ENCODE peak calls at places on chromosomes 1 and 21, in four cellular contexts. M, W, D and Y are unnamed samples.

GRCh38 chr1:91036894-91037829 is 15.3 kb upstream of the ZNF644 start:
- DNase-seq in M (no peak), W (no peak), D (no peak), Y (no peak)

GRCh38 chr1:107056426-107057196 is at the start of gene PRMT6:
- DNase-seq in M (peak; percentile 71), W (no peak), D (peak; percentile 25), Y (peak; percentile 77)

GRCh38 chr1:150528997-150529396 is 13.4 kb downstream of the FALEC start:
- DNase-seq in M (no peak), W (no peak), D (no peak), Y (no peak)

GRCh38 chr1:177796561-177796960 is 173.3 kb downstream of the SEC16B start:
- DNase-seq in M (no peak), W (no peak), D (no peak), Y (no peak)

GRCh38 chr1:111192643-111193519 is 7.6 kb downstream of the DENND2D start:
- DNase-seq in M (no peak), W (no peak), D (no peak), Y (peak; percentile 42)

GRCh38 chr1:212970085-212970484 is 19.7 kb downstream of the VASH2 start:
- DNase-seq in M (no peak), W (no peak), D (no peak), Y (no peak)

GRCh38 chr1:149927056-149927534 is 508 bp downstream of the SF3B4 start:
- DNase-seq in M (no peak), W (no peak), D (no peak), Y (no peak)

GRCh38 chr1:34847094-34847493 is 12.5 kb downstream of the SMIM12 start:
- DNase-seq in M (no peak), W (no peak), D (no peak), Y (peak; percentile 30)

GRCh38 chr1:222124602-222125001 is 382.7 kb upstream of the DUSP10 start:
- DNase-seq in M (no peak), W (no peak), D (no peak), Y (no peak)

GRCh38 chr1:198187973-198188588 is 31.3 kb downstream of the NEK7 start:
- DNase-seq in M (no peak), W (no peak), D (no peak), Y (peak; percentile 32)

GRCh38 chr1:232704694-232705680 is 75.1 kb upstream of the SIPA1L2 start:
- DNase-seq in M (no peak), W (peak; percentile 38), D (no peak), Y (peak; percentile 75)

GRCh38 chr1:94237291-94238226 is at the start of gene ARHGAP29:
- DNase-seq in M (peak; percentile 79), W (peak; percentile 48), D (no peak), Y (peak; percentile 86)

GRCh38 chr1:15422871-15423270 is 13.2 kb downstream of the EFHD2 start:
- DNase-seq in M (no peak), W (no peak), D (no peak), Y (no peak)

GRCh38 chr1:154998818-154999650 is 3.6 kb upstream of the ZBTB7B start:
- DNase-seq in M (peak; percentile 69), W (peak; percentile 82), D (peak; percentile 58), Y (peak; percentile 61)

GRCh38 chr1:36247538-36247937 is 23.3 kb downstream of the THRAP3 start:
- DNase-seq in M (no peak), W (no peak), D (no peak), Y (no peak)

GRCh38 chr1:91744973-91745648 is 140.8 kb downstream of the TGFBR3 start:
- DNase-seq in M (no peak), W (no peak), D (no peak), Y (peak; percentile 87)

GRCh38 chr1:46530311-46530710 is 21.1 kb downstream of the KNCN start:
- DNase-seq in M (no peak), W (no peak), D (no peak), Y (no peak)

GRCh38 chr1:111955755-111956154 is 33.7 kb downstream of the KCND3 start:
- DNase-seq in M (no peak), W (no peak), D (no peak), Y (no peak)

GRCh38 chr1:19123837-19124236 is 86.2 kb downstream of the UBR4 start:
- DNase-seq in M (no peak), W (no peak), D (no peak), Y (no peak)

GRCh38 chr1:20446796-20447195 is 39.2 kb downstream of the CAMK2N1 start:
- DNase-seq in M (no peak), W (no peak), D (no peak), Y (no peak)

GRCh38 chr1:245160288-245160687 is 5.5 kb downstream of the KIF26B start:
- DNase-seq in M (no peak), W (no peak), D (no peak), Y (no peak)

GRCh38 chr1:92797961-92798360 is 13.1 kb upstream of the EVI5 start:
- DNase-seq in M (no peak), W (no peak), D (no peak), Y (no peak)

GRCh38 chr1:9233241-9233941 is 1.2 kb upstream of the H6PD start:
- DNase-seq in M (no peak), W (no peak), D (no peak), Y (peak; percentile 17)

GRCh38 chr1:175376194-175376593 is 183.6 kb upstream of the KIAA0040 start:
- DNase-seq in M (peak; percentile 17), W (peak; percentile 8), D (no peak), Y (peak; percentile 27)

GRCh38 chr1:35573198-35573775 is at the start of gene TFAP2E:
- DNase-seq in M (no peak), W (peak; percentile 66), D (no peak), Y (peak; percentile 36)

GRCh38 chr1:163824006-163824405 is 502.3 kb downstream of the NUF2 start:
- DNase-seq in M (no peak), W (no peak), D (no peak), Y (peak; percentile 70)

GRCh38 chr1:155173478-155174333 is at the start of gene TRIM46:
- DNase-seq in M (peak; percentile 71), W (peak; percentile 80), D (no peak), Y (peak; percentile 24)

GRCh38 chr1:76921590-76921989 is 54.3 kb downstream of the ST6GALNAC5 start:
- DNase-seq in M (no peak), W (no peak), D (no peak), Y (no peak)

GRCh38 chr1:79683420-79683819 is 676.9 kb upstream of the ADGRL4 start:
- DNase-seq in M (no peak), W (no peak), D (no peak), Y (no peak)

GRCh38 chr1:3034162-3034561 is 12.9 kb downstream of the ACTRT2 start:
- DNase-seq in M (no peak), W (no peak), D (no peak), Y (no peak)

GRCh38 chr21:17799414-17800164 is 19.6 kb downstream of the C21orf91 start:
- DNase-seq in M (no peak), W (no peak), D (no peak), Y (no peak)

GRCh38 chr1:90773812-90774211 is 56.7 kb upstream of the BARHL2 start:
- DNase-seq in M (no peak), W (no peak), D (no peak), Y (no peak)

GRCh38 chr1:217528271-217528670 is 102.6 kb downstream of the GPATCH2 start:
- DNase-seq in M (no peak), W (no peak), D (no peak), Y (no peak)

GRCh38 chr1:193614817-193615216 is 428.4 kb upstream of the B3GALT2 start:
- DNase-seq in M (no peak), W (peak; percentile 7), D (peak; percentile 2), Y (peak; percentile 81)
- TF ChIP-seq MYC in M (no peak), W (no peak), D (no peak), Y (no peak)

GRCh38 chr1:157409927-157410326 is 142.4 kb downstream of the FCRL5 start:
- DNase-seq in M (no peak), W (no peak), D (no peak), Y (no peak)

GRCh38 chr1:157405662-157406061 is 146.7 kb downstream of the FCRL5 start:
- DNase-seq in M (no peak), W (no peak), D (no peak), Y (no peak)

GRCh38 chr1:157404614-157405013 is 147.7 kb downstream of the FCRL5 start:
- DNase-seq in M (no peak), W (no peak), D (no peak), Y (no peak)

GRCh38 chr1:157407917-157408525 is 144.3 kb downstream of the FCRL5 start:
- DNase-seq in M (no peak), W (no peak), D (no peak), Y (no peak)

DNA sequence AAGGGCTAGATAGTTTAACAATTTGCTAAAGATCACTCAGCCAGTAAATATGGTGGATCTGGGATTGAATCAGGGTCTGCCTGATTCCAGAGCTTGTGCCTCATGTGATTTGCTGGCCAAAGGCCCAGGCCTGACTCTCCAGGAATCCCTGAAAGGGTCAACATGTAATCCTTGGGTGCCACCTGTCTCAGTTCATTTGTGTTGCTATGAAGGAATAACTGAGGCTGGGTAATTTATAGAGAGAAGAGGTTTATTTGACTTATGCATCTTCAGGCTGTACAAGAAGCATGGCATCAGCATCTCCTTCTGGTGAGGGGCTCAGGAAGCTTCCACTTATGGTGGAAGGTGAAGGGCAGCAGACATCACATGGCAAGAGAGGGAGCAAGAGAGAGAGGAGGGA is 144.9 kb downstream of the FCRL5 start:
- DNase-seq in M (no peak), W (no peak), D (no peak), Y (no peak)
- TF ChIP-seq MYC in M (no peak), W (no peak), D (no peak), Y (no peak)

DNA sequence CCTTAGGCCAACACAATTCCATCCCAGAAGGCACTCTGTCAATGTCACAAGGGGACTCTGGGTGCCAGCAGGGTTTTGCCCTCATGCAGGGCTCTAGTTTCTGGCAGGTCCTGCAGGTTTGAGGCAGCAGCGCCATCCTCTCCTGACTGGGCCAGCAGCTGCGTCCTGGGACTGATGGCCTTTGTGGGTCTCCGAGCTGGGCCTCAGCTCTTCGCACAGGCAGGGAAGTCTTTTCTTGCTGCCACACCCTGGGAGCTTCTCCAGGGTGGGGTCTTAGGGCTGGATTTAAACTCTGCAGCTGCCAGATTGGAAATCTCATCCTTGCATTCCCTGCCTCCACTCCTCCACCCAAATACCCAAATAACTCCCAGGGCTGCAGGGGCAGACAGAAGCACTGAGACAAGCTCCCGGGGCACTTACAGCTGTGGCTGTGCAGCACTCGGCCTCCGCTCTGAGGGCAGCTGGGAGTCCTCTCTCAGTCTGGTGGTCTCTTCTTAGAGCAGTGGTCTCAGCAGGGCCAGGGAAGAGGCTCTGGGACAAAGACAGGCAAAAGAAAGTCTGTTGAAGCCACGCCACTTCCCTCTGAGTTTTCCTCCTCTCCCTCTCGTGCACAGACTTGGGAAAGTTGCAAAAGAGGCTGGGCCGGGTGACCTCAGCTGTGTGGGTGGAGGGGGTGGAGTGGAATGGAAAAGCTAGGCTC is at the start of gene RAB7B:
- DNase-seq in M (no peak), W (peak; percentile 30), D (no peak), Y (no peak)
- TF ChIP-seq MYC in M (no peak), W (no peak), D (no peak), Y (no peak)

DNA sequence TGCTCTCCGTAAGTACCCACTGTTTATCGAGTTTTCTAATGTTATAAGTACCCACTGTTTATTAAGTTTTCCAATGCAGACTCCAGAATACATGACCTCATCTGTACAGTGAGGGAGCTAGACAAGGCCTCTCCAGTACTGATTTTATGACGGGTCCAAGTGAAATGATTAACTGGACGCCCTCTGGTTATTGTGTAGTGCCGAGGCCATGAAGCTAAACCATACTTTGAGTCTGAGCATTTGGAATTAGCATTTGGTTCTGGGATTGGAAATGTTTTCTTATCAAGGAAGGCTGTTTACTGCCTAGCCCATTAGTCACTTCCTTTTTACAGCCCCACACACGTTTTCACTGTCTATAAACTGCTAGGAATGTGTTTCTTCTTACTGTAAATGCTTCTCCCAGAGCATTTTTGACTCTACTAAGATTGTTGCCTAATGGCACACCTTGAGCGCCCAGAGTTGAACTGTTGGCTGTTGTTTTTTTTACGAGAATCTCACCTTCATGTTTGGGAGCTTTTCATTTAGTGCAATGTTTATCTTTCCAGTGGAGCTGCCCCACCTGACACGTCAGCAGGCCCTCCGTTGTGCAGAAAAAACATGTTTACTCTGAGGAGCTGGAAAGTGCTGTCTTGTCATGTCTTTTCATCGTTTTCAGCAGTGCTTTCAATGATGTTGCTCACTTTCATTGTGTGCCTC is 26.9 kb downstream of the SPATA46 start:
- DNase-seq in M (peak; percentile 39), W (peak; percentile 33), D (no peak), Y (peak; percentile 95)
- TF ChIP-seq MYC in M (no peak), W (no peak), D (no peak), Y (no peak)